ENCODE peak calls at places on chromosomes 6 and 20, in six cellular contexts. T is Calu3, W is progenitor cell of endocrine pancreas, M is GM20000, S is AG09309, P is fibroblast of villous mesenchyme. N is an unnamed sample.

GRCh38 chr6:16481680-16482079 is 243.3 kb downstream of the GMPR start:
- DNase-seq in T (no peak), W (no peak), M (no peak), S (no peak), P (no peak), N (no peak)

GRCh38 chr6:36820700-36821580 is 18.3 kb downstream of the CPNE5 start:
- DNase-seq in T (no peak), W (no peak), M (no peak), S (no peak), P (peak; percentile 67), N (peak; percentile 79)

GRCh38 chr20:18001131-18001921 is 32.5 kb downstream of the MGME1 start:
- DNase-seq in T (peak; percentile 0), W (no peak), M (no peak), S (peak; percentile 75), P (peak; percentile 82), N (peak; percentile 97)

GRCh38 chr20:61173267-61173666 is 78.8 kb upstream of the CDH4 start:
- DNase-seq in T (no peak), W (no peak), M (no peak), S (no peak), P (no peak), N (no peak)

GRCh38 chr20:34301587-34302311 is 1.4 kb downstream of the AHCY start:
- DNase-seq in T (no peak), W (no peak), M (no peak), S (no peak), P (no peak), N (no peak)

GRCh38 chr6:168238159-168238887 is 81.3 kb downstream of the DACT2 start:
- DNase-seq in T (no peak), W (no peak), M (no peak), S (peak; percentile 13), P (no peak), N (no peak)

GRCh38 chr6:134394141-134394648 is 76.3 kb upstream of the SGK1 start:
- DNase-seq in T (no peak), W (no peak), M (no peak), S (no peak), P (no peak), N (no peak)

GRCh38 chr6:155635416-155635815 is 179.8 kb upstream of the NOX3 start:
- DNase-seq in T (no peak), W (no peak), M (no peak), S (no peak), P (no peak), N (no peak)

GRCh38 chr6:114342826-114343781 is at the start of gene HS3ST5:
- DNase-seq in T (peak; percentile 85), W (peak; percentile 63), M (peak; percentile 36), S (no peak), P (no peak), N (no peak)

GRCh38 chr20:34997171-34997570 is 41.5 kb downstream of the MYH7B start:
- DNase-seq in T (no peak), W (no peak), M (no peak), S (no peak), P (peak; percentile 34), N (peak; percentile 46)

GRCh38 chr6:112237644-112238043 is 16.7 kb downstream of the LAMA4 start:
- DNase-seq in T (no peak), W (no peak), M (no peak), S (peak; percentile 96), P (peak; percentile 92), N (peak; percentile 95)

GRCh38 chr6:72683797-72684196 is 61.9 kb downstream of the KCNQ5 start:
- DNase-seq in T (no peak), W (no peak), M (peak; percentile 55), S (no peak), P (no peak), N (no peak)

GRCh38 chr6:156017838-156018237 is 562.2 kb upstream of the NOX3 start:
- DNase-seq in T (no peak), W (no peak), M (no peak), S (peak; percentile 37), P (peak; percentile 45), N (no peak)

GRCh38 chr6:32291549-32291948 is 67.7 kb upstream of the NOTCH4 start:
- DNase-seq in T (no peak), W (no peak), M (no peak), S (no peak), P (no peak), N (no peak)

GRCh38 chr6:158698876-158699440 is 49.1 kb downstream of the SYTL3 start:
- DNase-seq in T (no peak), W (no peak), M (no peak), S (no peak), P (no peak), N (peak; percentile 43)

GRCh38 chr20:47751449-47751848 is 33.8 kb downstream of the SULF2 start:
- DNase-seq in T (no peak), W (no peak), M (no peak), S (no peak), P (no peak), N (no peak)

GRCh38 chr6:30793521-30794194 is 49.3 kb upstream of the IER3 start:
- DNase-seq in T (no peak), W (no peak), M (peak; percentile 72), S (no peak), P (peak; percentile 94), N (peak; percentile 89)

GRCh38 chr6:139290787-139291294 is 957 bp downstream of the TXLNB start:
- DNase-seq in T (no peak), W (no peak), M (peak; percentile 70), S (no peak), P (peak; percentile 28), N (peak; percentile 81)

GRCh38 chr6:139117734-139118133 is 17.1 kb upstream of the HECA start:
- DNase-seq in T (no peak), W (no peak), M (no peak), S (no peak), P (peak; percentile 25), N (peak; percentile 34)

GRCh38 chr20:34627458-34627857 is 49.4 kb downstream of the PIGU start:
- DNase-seq in T (no peak), W (no peak), M (no peak), S (no peak), P (peak; percentile 44), N (no peak)

GRCh38 chr6:161079566-161080262 is 88.1 kb downstream of the MAP3K4 start:
- DNase-seq in T (no peak), W (no peak), M (no peak), S (peak; percentile 49), P (peak; percentile 57), N (peak; percentile 67)

GRCh38 chr6:110329348-110329728 is 28.8 kb downstream of the METTL24 start:
- DNase-seq in T (no peak), W (no peak), M (no peak), S (no peak), P (peak; percentile 22), N (no peak)

GRCh38 chr6:30450908-30451818 is 38.1 kb upstream of the HLA-E start:
- DNase-seq in T (no peak), W (no peak), M (peak; percentile 70), S (peak; percentile 23), P (peak; percentile 70), N (peak; percentile 83)

GRCh38 chr6:43077981-43078411 is 1.9 kb downstream of the PTK7 start:
- DNase-seq in T (no peak), W (no peak), M (no peak), S (peak; percentile 67), P (peak; percentile 83), N (peak; percentile 68)

GRCh38 chr6:20038385-20038784 is 173.9 kb downstream of the MBOAT1 start:
- DNase-seq in T (no peak), W (no peak), M (no peak), S (no peak), P (no peak), N (no peak)

GRCh38 chr6:79672631-79673065 is 41.5 kb downstream of the SH3BGRL2 start:
- DNase-seq in T (peak; percentile 23), W (no peak), M (peak; percentile 20), S (no peak), P (peak; percentile 45), N (peak; percentile 75)
- TF ChIP-seq CTCF in T (peak; percentile 66), W (peak; percentile 59), M (peak; percentile 19), S (peak; percentile 56), P (peak; percentile 64), N (peak; percentile 74)

GRCh38 chr6:15247750-15248450 is 2.0 kb downstream of the JARID2 start:
- DNase-seq in T (peak; percentile 48), W (peak; percentile 48), M (peak; percentile 71), S (no peak), P (peak; percentile 65), N (peak; percentile 73)
- TF ChIP-seq CTCF in T (peak; percentile 23), W (peak; percentile 47), M (peak; percentile 26), S (peak; percentile 18), P (no peak), N (peak; percentile 1)

GRCh38 chr20:15642676-15643075 is 930.6 kb downstream of the KIF16B start:
- DNase-seq in T (no peak), W (no peak), M (no peak), S (no peak), P (peak; percentile 51), N (peak; percentile 43)

GRCh38 chr20:15638781-15639180 is 934.5 kb downstream of the KIF16B start:
- DNase-seq in T (no peak), W (no peak), M (no peak), S (no peak), P (no peak), N (no peak)

GRCh38 chr20:15639839-15640238 is 933.4 kb downstream of the KIF16B start:
- DNase-seq in T (no peak), W (no peak), M (no peak), S (no peak), P (no peak), N (no peak)

GRCh38 chr20:15642099-15642498 is 931.1 kb downstream of the KIF16B start:
- DNase-seq in T (no peak), W (no peak), M (no peak), S (no peak), P (no peak), N (no peak)

DNA sequence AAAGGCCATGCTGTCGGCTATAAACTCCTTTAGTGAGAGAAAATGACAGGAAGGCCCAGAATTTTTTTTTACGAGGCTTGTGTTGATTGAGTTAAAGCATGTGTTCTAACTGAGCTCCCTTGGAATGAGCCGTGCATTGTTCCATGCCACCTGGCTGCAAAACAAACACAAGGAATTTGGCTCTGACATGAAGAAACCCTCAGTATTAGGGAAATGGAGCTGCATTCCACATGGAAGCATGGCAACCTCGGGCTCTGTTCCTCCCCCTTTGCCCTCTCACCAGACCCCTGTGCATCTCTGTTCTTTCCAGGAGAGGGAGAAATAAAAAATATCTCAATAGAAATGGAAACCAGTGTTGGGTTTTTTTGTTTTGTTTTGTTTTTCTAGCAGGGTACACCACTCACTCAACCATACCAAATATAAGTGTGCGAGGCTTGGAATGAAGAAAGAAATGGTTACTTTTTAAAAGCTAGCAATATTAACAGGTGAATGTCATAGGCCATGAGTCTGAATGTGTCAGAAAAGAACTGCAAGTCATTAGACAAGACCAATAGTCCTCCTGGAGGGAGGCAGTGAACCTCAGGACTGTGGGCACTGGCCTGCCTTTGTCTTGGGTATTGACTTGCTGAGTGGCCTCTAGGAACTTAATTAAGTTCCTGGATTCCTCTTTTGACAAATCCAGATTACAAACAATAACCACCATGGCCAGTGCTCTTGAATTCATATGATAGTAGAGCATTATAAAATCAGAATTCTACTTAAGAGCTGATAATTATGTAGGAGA is 935.1 kb downstream of the KIF16B start:
- DNase-seq in T (no peak), W (no peak), M (no peak), S (no peak), P (no peak), N (no peak)
- TF ChIP-seq CTCF in T (no peak), W (no peak), M (no peak), S (no peak), P (no peak), N (no peak)

DNA sequence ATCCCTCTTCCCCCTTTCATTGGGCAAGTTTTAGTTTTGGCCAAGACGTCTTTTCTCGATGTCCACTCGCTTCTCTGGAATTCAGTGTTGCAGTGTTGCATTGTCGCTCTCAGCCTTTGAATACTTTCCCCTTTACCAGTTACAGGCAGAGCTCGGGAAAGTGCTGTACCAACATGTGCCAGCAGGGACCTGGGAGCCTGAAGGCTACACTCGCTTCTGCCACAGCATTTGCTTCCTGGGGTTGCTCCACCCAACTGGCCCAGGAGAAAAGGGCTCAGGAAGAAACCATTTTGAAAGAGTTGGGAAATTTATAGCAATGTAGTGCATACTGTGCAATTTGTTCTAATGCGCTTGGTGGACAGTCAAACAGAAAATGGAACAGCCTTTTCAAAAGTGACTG is 78.6 kb downstream of the LINC00237 start:
- DNase-seq in T (no peak), W (no peak), M (no peak), S (no peak), P (no peak), N (no peak)
- TF ChIP-seq CTCF in T (no peak), W (peak; percentile 47), M (no peak), S (no peak), P (no peak), N (no peak)